ENCODE peak calls at places on chromosomes 11 and 22, in six cellular contexts. T is prostate gland, X is epithelial cell of prostate, U is GM23248, I is body of pancreas, P is gastrocnemius medialis. C is an unnamed sample.

GRCh38 chr11:128246364-128247234 is 340.8 kb downstream of the ETS1 start:
- DNase-seq in T (no peak), X (no peak), U (peak; percentile 44), I (peak; percentile 10), P (no peak), C (no peak)

GRCh38 chr22:46763051-46763705 is 728 bp downstream of the TBC1D22A start:
- DNase-seq in T (no peak), X (no peak), U (peak; percentile 49), I (no peak), P (peak; percentile 70), C (no peak)

GRCh38 chr22:42376721-42377177 is 55.5 kb downstream of the NFAM1 start:
- DNase-seq in T (no peak), X (no peak), U (peak; percentile 75), I (peak; percentile 63), P (peak; percentile 82), C (no peak)

GRCh38 chr11:111936045-111936400 is 1.1 kb upstream of the DIXDC1 start:
- DNase-seq in T (no peak), X (no peak), U (peak; percentile 25), I (no peak), P (no peak), C (no peak)

GRCh38 chr11:105137286-105137685 is 2.3 kb downstream of the CARD18 start:
- DNase-seq in T (no peak), X (no peak), U (no peak), I (no peak), P (no peak), C (no peak)

GRCh38 chr11:125457814-125458343 is 38.2 kb downstream of the FEZ1 start:
- DNase-seq in T (no peak), X (no peak), U (peak; percentile 91), I (peak; percentile 36), P (peak; percentile 21), C (no peak)

GRCh38 chr11:45178890-45179663 is 32.6 kb downstream of the PRDM11 start:
- DNase-seq in T (no peak), X (peak; percentile 51), U (peak; percentile 41), I (no peak), P (no peak), C (peak; percentile 69)

GRCh38 chr11:2898366-2899079 is 12.9 kb upstream of the CDKN1C start:
- DNase-seq in T (no peak), X (peak; percentile 53), U (peak; percentile 94), I (peak; percentile 76), P (peak; percentile 48), C (peak; percentile 82)

GRCh38 chr11:76056881-76057280 is 149.4 kb downstream of the WNT11 start:
- DNase-seq in T (no peak), X (no peak), U (no peak), I (no peak), P (no peak), C (no peak)

GRCh38 chr11:66126064-66126463 is 56.0 kb downstream of the PACS1 start:
- DNase-seq in T (no peak), X (no peak), U (no peak), I (peak; percentile 59), P (no peak), C (peak; percentile 16)
- H3K27ac ChIP-seq in T (peak overlapping the region; percentile 61), X (peak overlapping the region; percentile 76), U (peak overlapping the region; percentile 99), I (peak overlapping the region; percentile 15), P (no peak overlapping the region), C (peak overlapping the region; percentile 55)

GRCh38 chr22:36327922-36328551 is 59.7 kb downstream of the MYH9 start:
- DNase-seq in T (peak; percentile 72), X (no peak), U (peak; percentile 40), I (peak; percentile 83), P (no peak), C (no peak)

GRCh38 chr22:36330655-36331305 is 57.0 kb downstream of the MYH9 start:
- DNase-seq in T (peak; percentile 62), X (no peak), U (peak; percentile 67), I (peak; percentile 38), P (no peak), C (no peak)

GRCh38 chr22:36330127-36330526 is 57.6 kb downstream of the MYH9 start:
- DNase-seq in T (no peak), X (no peak), U (peak; percentile 25), I (no peak), P (no peak), C (no peak)

GRCh38 chr22:36329217-36330078 is 58.3 kb downstream of the MYH9 start:
- DNase-seq in T (peak; percentile 94), X (peak; percentile 80), U (peak; percentile 72), I (peak; percentile 76), P (no peak), C (peak; percentile 80)

DNA sequence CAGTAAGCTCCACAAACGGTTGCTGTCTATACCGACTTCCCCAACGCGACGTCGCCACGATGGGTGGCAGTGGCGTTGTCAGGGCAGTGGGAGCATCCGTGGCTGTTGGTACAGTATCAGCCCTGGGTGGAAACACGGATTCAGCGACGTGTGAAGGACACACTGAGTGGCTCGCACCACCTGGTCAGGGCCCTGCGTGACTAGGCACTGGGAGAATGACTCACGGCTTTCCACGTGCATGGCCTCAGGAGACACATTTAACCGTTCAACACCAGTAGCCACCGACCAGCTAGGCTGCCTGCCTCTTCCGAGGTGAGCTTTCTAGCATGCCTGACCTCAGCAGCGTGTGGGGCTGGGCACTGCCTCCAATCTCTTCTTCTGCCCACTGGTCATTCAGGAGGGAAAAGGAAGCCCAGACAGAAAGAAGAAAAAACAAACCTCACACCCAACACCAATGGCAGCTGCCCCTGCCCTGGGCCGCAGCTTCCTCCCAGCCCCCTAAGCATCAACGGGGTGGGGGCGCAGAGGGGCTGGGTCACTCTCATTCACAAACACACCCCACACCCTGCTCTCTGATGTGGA is 59.0 kb downstream of the MYH9 start:
- DNase-seq in T (peak; percentile 61), X (peak; percentile 71), U (peak; percentile 74), I (peak; percentile 77), P (peak; percentile 79), C (no peak)
- H3K27ac ChIP-seq in T (peak overlapping the region; percentile 94), X (peak overlapping the region; percentile 99), U (peak overlapping the region; percentile 93), I (peak overlapping the region; percentile 94), P (peak overlapping the region; percentile 84), C (peak overlapping the region; percentile 100)

GRCh38 chr11:134048028-134048427 is 20.8 kb upstream of the JAM3 start:
- DNase-seq in T (no peak), X (no peak), U (peak; percentile 57), I (no peak), P (no peak), C (no peak)

GRCh38 chr11:134046681-134047449 is 22.0 kb upstream of the JAM3 start:
- DNase-seq in T (no peak), X (no peak), U (no peak), I (no peak), P (no peak), C (no peak)

GRCh38 chr11:134049303-134049702 is 19.6 kb upstream of the JAM3 start:
- DNase-seq in T (no peak), X (no peak), U (no peak), I (no peak), P (no peak), C (no peak)

GRCh38 chr11:134045799-134046635 is 22.9 kb upstream of the JAM3 start:
- DNase-seq in T (no peak), X (no peak), U (no peak), I (no peak), P (peak; percentile 37), C (no peak)

DNA sequence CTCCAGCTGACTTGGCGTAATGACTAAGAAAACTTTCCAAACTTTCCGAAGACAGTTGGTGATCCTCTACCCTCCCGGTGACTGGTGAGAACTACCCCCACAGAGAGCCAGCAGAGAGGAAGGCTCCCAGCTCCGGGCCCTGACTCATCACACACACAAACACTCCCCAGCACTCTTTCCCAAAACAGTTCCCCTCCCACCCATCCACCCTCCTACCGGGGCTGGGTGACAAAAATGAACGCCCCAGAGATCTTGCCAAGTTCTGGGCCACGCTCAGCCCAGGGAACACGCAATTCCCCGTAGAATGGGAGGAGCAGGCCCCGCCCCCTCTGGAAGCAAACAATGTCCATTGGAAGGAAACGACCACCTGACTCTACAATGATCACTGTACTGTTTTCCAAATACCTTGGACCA is 21.3 kb upstream of the JAM3 start:
- DNase-seq in T (no peak), X (no peak), U (peak; percentile 98), I (peak; percentile 38), P (peak; percentile 75), C (peak; percentile 31)
- H3K27ac ChIP-seq in T (peak overlapping the region; percentile 46), X (no peak overlapping the region), U (peak overlapping the region; percentile 66), I (no peak overlapping the region), P (peak overlapping the region; percentile 54), C (no peak overlapping the region)

GRCh38 chr11:65742353-65742752 is 21.8 kb upstream of the RNASEH2C start:
- DNase-seq in T (no peak), X (no peak), U (no peak), I (no peak), P (no peak), C (no peak)
- H3K27ac ChIP-seq in T (no peak overlapping the region), X (no peak overlapping the region), U (no peak overlapping the region), I (no peak overlapping the region), P (no peak overlapping the region), C (no peak overlapping the region)

DNA sequence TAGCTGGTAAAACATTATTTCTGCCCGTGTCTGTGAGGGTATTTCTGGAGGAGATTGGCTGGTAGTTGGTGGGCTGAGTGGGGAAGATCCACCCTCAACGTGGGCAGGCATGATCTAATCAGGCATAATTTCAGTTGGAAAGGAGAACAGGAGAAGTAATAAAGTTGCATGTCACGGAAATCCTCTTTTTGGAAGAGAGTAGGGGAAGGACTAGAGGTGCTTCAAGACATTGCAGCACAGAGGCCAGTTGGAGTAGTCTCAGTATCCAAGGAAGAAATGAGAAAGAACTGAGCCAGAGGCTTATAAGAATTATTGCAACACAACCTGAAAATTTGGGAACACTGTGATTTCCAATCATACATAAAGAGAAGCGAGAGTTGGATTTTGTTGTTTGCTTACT is 1155.1 kb downstream of the FAM181B start:
- DNase-seq in T (no peak), X (no peak), U (no peak), I (no peak), P (no peak), C (no peak)
- H3K27ac ChIP-seq in T (no peak overlapping the region), X (no peak overlapping the region), U (no peak overlapping the region), I (no peak overlapping the region), P (no peak overlapping the region), C (no peak overlapping the region)

GRCh38 chr11:70225629-70226582 is 22.8 kb downstream of the FADD start:
- DNase-seq in T (no peak), X (no peak), U (no peak), I (no peak), P (peak; percentile 33), C (no peak)

GRCh38 chr11:70220920-70221319 is 17.8 kb downstream of the FADD start:
- DNase-seq in T (no peak), X (no peak), U (no peak), I (no peak), P (no peak), C (no peak)

GRCh38 chr11:70220136-70220535 is 17.0 kb downstream of the FADD start:
- DNase-seq in T (no peak), X (no peak), U (no peak), I (no peak), P (no peak), C (no peak)
- H3K27ac ChIP-seq in T (no peak overlapping the region), X (no peak overlapping the region), U (no peak overlapping the region), I (no peak overlapping the region), P (no peak overlapping the region), C (no peak overlapping the region)

GRCh38 chr11:47431356-47432083 is 5.3 kb upstream of the PSMC3 start:
- DNase-seq in T (no peak), X (no peak), U (no peak), I (no peak), P (peak; percentile 85), C (no peak)
- H3K27ac ChIP-seq in T (no peak overlapping the region), X (no peak overlapping the region), U (no peak overlapping the region), I (no peak overlapping the region), P (peak overlapping the region; percentile 58), C (no peak overlapping the region)

C was measured in RWPE1.